ENCODE peak calls at places on chromosomes 3 and 15, in four cellular contexts. R, C, V and B are unnamed samples.

GRCh38 chr3:88059380-88060160 is 515 bp downstream of the ZNF654 start:
- DNase-seq in R (peak), C (no peak), V (no peak), B (peak)

GRCh38 chr15:56981160-56981559 is 62.7 kb downstream of the TCF12 start:
- DNase-seq in C (no peak), R (no peak), V (no peak), B (no peak)

GRCh38 chr15:70962084-70962483 is 69.5 kb downstream of the LRRC49 start:
- DNase-seq in C (no peak), R (no peak), V (no peak), B (no peak)

GRCh38 chr15:62618432-62618831 is 424.1 kb upstream of the TPM1 start:
- DNase-seq in V (no peak), R (no peak), C (no peak), B (no peak)

GRCh38 chr15:92810418-92811138 is 89.5 kb upstream of the CHD2 start:
- DNase-seq in R (peak), V (no peak), C (no peak), B (peak)

GRCh38 chr15:67542192-67542461 is 376 bp upstream of the MAP2K5 start:
- DNase-seq in R (no peak), V (no peak), C (no peak), B (no peak)

GRCh38 chr3:72100062-72100511 is 315.1 kb upstream of the PROK2 start:
- DNase-seq in C (no peak), R (no peak), V (no peak), B (no peak)

GRCh38 chr3:195249858-195250464 is 21.0 kb downstream of the XXYLT1 start:
- DNase-seq in C (no peak), R (no peak), V (no peak), B (no peak)

GRCh38 chr3:185900228-185900627 is 37.6 kb downstream of the TRA2B start:
- DNase-seq in C (peak), R (peak), V (no peak), B (no peak)

GRCh38 chr3:98508582-98508981 is 11.1 kb downstream of the OR5K2 start:
- DNase-seq in C (no peak), R (no peak), V (no peak), B (no peak)

GRCh38 chr3:184981071-184981470 is 169.1 kb downstream of the VPS8 start:
- DNase-seq in V (no peak), C (peak), R (no peak), B (no peak)

GRCh38 chr3:50163572-50163971 is 8.4 kb downstream of the SEMA3F start:
- DNase-seq in R (no peak), C (no peak), V (no peak), B (no peak)

GRCh38 chr3:30527186-30527585 is 79.2 kb upstream of the TGFBR2 start:
- DNase-seq in R (no peak), V (no peak), C (no peak), B (no peak)

GRCh38 chr3:30527720-30528119 is 78.7 kb upstream of the TGFBR2 start:
- DNase-seq in V (no peak), C (no peak), R (no peak), B (no peak)

GRCh38 chr3:30523366-30523765 is 83.0 kb upstream of the TGFBR2 start:
- DNase-seq in V (no peak), R (no peak), C (no peak), B (no peak)

GRCh38 chr3:30524357-30525040 is 81.9 kb upstream of the TGFBR2 start:
- DNase-seq in C (no peak), R (no peak), V (no peak), B (no peak)

GRCh38 chr3:30526031-30526430 is 80.4 kb upstream of the TGFBR2 start:
- DNase-seq in V (no peak), R (no peak), C (no peak), B (no peak)
- TF ChIP-seq TARDBP in V (no peak), R (no peak), C (no peak), B (no peak)

DNA sequence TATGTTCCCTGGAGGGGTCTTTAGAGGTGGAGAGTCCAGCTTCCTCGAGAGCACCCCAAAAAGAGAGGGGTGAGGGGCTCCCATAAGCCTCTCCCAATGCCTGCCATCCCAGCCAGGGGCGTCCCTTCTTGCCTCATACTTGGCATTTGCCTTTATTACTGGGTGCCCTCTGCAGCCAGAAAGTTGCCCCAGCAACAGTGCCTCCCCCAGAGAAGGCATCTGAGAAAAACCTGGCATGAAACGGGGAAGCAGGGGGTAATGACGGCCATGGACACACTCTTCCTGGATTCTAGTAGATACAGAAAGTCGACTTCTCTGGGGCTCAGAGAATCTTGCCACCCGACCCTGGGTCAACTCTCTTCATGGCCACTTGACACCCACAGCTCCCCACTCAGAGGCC is 90.1 kb downstream of the PCSK6 start:
- DNase-seq in R (no peak), C (no peak), V (no peak), B (no peak)
- TF ChIP-seq TARDBP in R (no peak), C (no peak), V (no peak), B (no peak)

GRCh38 chr15:58115692-58116091 is 22.5 kb upstream of the AQP9 start:
- DNase-seq in R (peak), V (no peak), C (peak), B (peak)
- TF ChIP-seq TARDBP in R (no peak), V (no peak), C (no peak), B (no peak)

GRCh38 chr15:74304459-74304858 is 63.0 kb downstream of the CYP11A1 start:
- DNase-seq in C (no peak), R (peak), V (no peak), B (no peak)

GRCh38 chr15:74300057-74300620 is 64.0 kb downstream of the CCDC33 start:
- DNase-seq in V (no peak), C (no peak), R (peak), B (no peak)

GRCh38 chr15:74301583-74302374 is 65.7 kb downstream of the CCDC33 start:
- DNase-seq in V (no peak), C (no peak), R (no peak), B (no peak)

GRCh38 chr15:74303741-74304309 is 63.6 kb downstream of the CYP11A1 start:
- DNase-seq in R (no peak), C (no peak), V (no peak), B (no peak)

GRCh38 chr15:74302821-74303359 is 64.6 kb downstream of the CYP11A1 start:
- DNase-seq in V (no peak), R (peak), C (peak), B (peak)
- TF ChIP-seq TARDBP in V (no peak), R (no peak), C (no peak), B (no peak)